ENCODE peak calls at places on chromosomes 1 and 21, in four cellular contexts. Y is HuH-7.5, B is AG09319, N is HTR-8/SVneo. D is an unnamed sample.

GRCh38 chr1:39500862-39501389 is 9.5 kb downstream of the BMP8A start:
- DNase-seq in Y (no peak), B (no peak), N (no peak), D (no peak)

GRCh38 chr21:43890042-43890441 is 25.0 kb downstream of the AGPAT3 start:
- DNase-seq in N (no peak), B (no peak), Y (no peak), D (no peak)

GRCh38 chr21:42424848-42425602 is 21.3 kb downstream of the UBASH3A start:
- DNase-seq in N (no peak), B (no peak), Y (no peak), D (no peak)

GRCh38 chr1:111747282-111747734 is 8.1 kb upstream of the INKA2 start:
- DNase-seq in B (peak), N (no peak), Y (peak), D (peak)

GRCh38 chr1:36481771-36482723 is 666 bp downstream of the CSF3R start:
- DNase-seq in N (no peak), Y (no peak), B (no peak), D (no peak)

GRCh38 chr1:33433509-33434362 is 2.8 kb upstream of the PHC2 start:
- DNase-seq in N (peak), B (peak), Y (no peak), D (peak)

GRCh38 chr1:185734929-185735666 is 907 bp downstream of the HMCN1 start:
- DNase-seq in Y (no peak), N (no peak), B (no peak), D (no peak)

GRCh38 chr1:68100571-68100970 is 50.1 kb upstream of the DIRAS3 start:
- DNase-seq in B (no peak), Y (no peak), N (no peak), D (no peak)

GRCh38 chr1:2233997-2234761 is 6.1 kb downstream of the SKI start:
- DNase-seq in Y (peak), N (no peak), B (peak), D (peak)

GRCh38 chr21:45853703-45854342 is 127.7 kb upstream of the COL6A1 start:
- DNase-seq in N (no peak), Y (no peak), B (no peak), D (no peak)

GRCh38 chr1:212458817-212459216 is 26.1 kb downstream of the NENF start:
- DNase-seq in Y (no peak), N (no peak), B (no peak), D (no peak)

GRCh38 chr1:12121212-12122000 is 45.4 kb upstream of the TNFRSF1B start:
- DNase-seq in Y (no peak), N (no peak), B (peak), D (no peak)

GRCh38 chr1:113353581-113353980 is 36.7 kb upstream of the MAGI3 start:
- DNase-seq in Y (no peak), B (no peak), N (no peak), D (no peak)

GRCh38 chr1:155120253-155120652 is 7.4 kb upstream of the EFNA1 start:
- DNase-seq in N (no peak), B (no peak), Y (no peak), D (no peak)

GRCh38 chr1:226652613-226653012 is 86.5 kb downstream of the ITPKB start:
- DNase-seq in N (no peak), B (no peak), Y (no peak), D (no peak)

GRCh38 chr1:145963218-145964019 is 956 bp downstream of the ANKRD34A start:
- DNase-seq in B (no peak), N (no peak), Y (no peak), D (no peak)

GRCh38 chr1:3533051-3534048 is 78.0 kb downstream of the MEGF6 start:
- DNase-seq in N (no peak), B (no peak), Y (no peak), D (no peak)

D was measured in A549.